ENCODE peak calls at places on chromosomes 13 and 19, in six cellular contexts. One of them, this sample, is unnamed.

GRCh38 chr13:33686772-33687480 is 131.0 kb upstream of the RFC3 start:
- DNase-seq in fibroblast of lung: no peak
- DNase-seq in right lobe of liver: no peak
- DNase-seq in upper lobe of right lung: no peak
- DNase-seq in thoracic aorta: no peak
- DNase-seq in left ventricle myocardium inferior: no peak
- DNase-seq in this sample: no peak

GRCh38 chr13:111387945-111388600 is 67.6 kb downstream of the TEX29 start:
- DNase-seq in right lobe of liver: no peak
- DNase-seq in fibroblast of lung: no peak
- DNase-seq in left ventricle myocardium inferior: no peak
- DNase-seq in upper lobe of right lung: no peak
- DNase-seq in thoracic aorta: no peak
- DNase-seq in this sample: no peak

GRCh38 chr19:46924874-46925547 is 64.2 kb downstream of the ARHGAP35 start:
- DNase-seq in thoracic aorta: no peak
- DNase-seq in left ventricle myocardium inferior: no peak
- DNase-seq in right lobe of liver: no peak
- DNase-seq in fibroblast of lung: no peak
- DNase-seq in upper lobe of right lung: no peak
- DNase-seq in this sample: no peak

GRCh38 chr13:108448891-108449290 is 179.4 kb downstream of the TNFSF13B start:
- DNase-seq in fibroblast of lung: no peak
- DNase-seq in upper lobe of right lung: no peak
- DNase-seq in right lobe of liver: no peak
- DNase-seq in left ventricle myocardium inferior: no peak
- DNase-seq in thoracic aorta: no peak
- DNase-seq in this sample: no peak

GRCh38 chr19:27851543-27852060 is 1361.3 kb downstream of the UQCRFS1 start:
- DNase-seq in left ventricle myocardium inferior: no peak
- DNase-seq in right lobe of liver: no peak
- DNase-seq in fibroblast of lung: no peak
- DNase-seq in thoracic aorta: no peak
- DNase-seq in upper lobe of right lung: no peak
- DNase-seq in this sample: no peak

GRCh38 chr19:41682437-41682836 is 5.6 kb downstream of the CEACAM7 start:
- DNase-seq in upper lobe of right lung: no peak
- DNase-seq in thoracic aorta: no peak
- DNase-seq in right lobe of liver: no peak
- DNase-seq in left ventricle myocardium inferior: no peak
- DNase-seq in fibroblast of lung: no peak
- DNase-seq in this sample: peak; percentile 78

GRCh38 chr13:77370888-77371287 is 44.0 kb upstream of the MYCBP2 start:
- DNase-seq in right lobe of liver: no peak
- DNase-seq in left ventricle myocardium inferior: no peak
- DNase-seq in fibroblast of lung: no peak
- DNase-seq in upper lobe of right lung: no peak
- DNase-seq in thoracic aorta: no peak
- DNase-seq in this sample: no peak

GRCh38 chr13:20142927-20143480 is 17.8 kb downstream of the GJA3 start:
- DNase-seq in right lobe of liver: no peak
- DNase-seq in fibroblast of lung: no peak
- DNase-seq in left ventricle myocardium inferior: no peak
- DNase-seq in upper lobe of right lung: no peak
- DNase-seq in thoracic aorta: no peak
- DNase-seq in this sample: no peak

GRCh38 chr13:75771818-75772217 is 135.7 kb downstream of the LMO7 start:
- DNase-seq in right lobe of liver: no peak
- DNase-seq in upper lobe of right lung: no peak
- DNase-seq in left ventricle myocardium inferior: no peak
- DNase-seq in fibroblast of lung: peak; percentile 93
- DNase-seq in thoracic aorta: no peak
- DNase-seq in this sample: no peak

GRCh38 chr13:48978942-48979601 is 3.4 kb downstream of the FNDC3A start:
- DNase-seq in right lobe of liver: no peak
- DNase-seq in upper lobe of right lung: no peak
- DNase-seq in left ventricle myocardium inferior: no peak
- DNase-seq in fibroblast of lung: peak; percentile 27
- DNase-seq in thoracic aorta: no peak
- DNase-seq in this sample: no peak

GRCh38 chr19:41364546-41365391 is 820 bp upstream of the B9D2 start:
- DNase-seq in left ventricle myocardium inferior: no peak
- DNase-seq in thoracic aorta: no peak
- DNase-seq in right lobe of liver: no peak
- DNase-seq in fibroblast of lung: no peak
- DNase-seq in upper lobe of right lung: no peak
- DNase-seq in this sample: peak; percentile 29

GRCh38 chr19:16615788-16616187 is 12.2 kb downstream of the MED26 start:
- DNase-seq in fibroblast of lung: no peak
- DNase-seq in left ventricle myocardium inferior: no peak
- DNase-seq in right lobe of liver: no peak
- DNase-seq in upper lobe of right lung: no peak
- DNase-seq in thoracic aorta: no peak
- DNase-seq in this sample: no peak

GRCh38 chr13:111898956-111899713 is 167.8 kb upstream of the SOX1 start:
- DNase-seq in left ventricle myocardium inferior: no peak
- DNase-seq in upper lobe of right lung: no peak
- DNase-seq in fibroblast of lung: no peak
- DNase-seq in thoracic aorta: no peak
- DNase-seq in right lobe of liver: no peak
- DNase-seq in this sample: no peak

GRCh38 chr19:29851769-29852521 is 40.2 kb downstream of the CCNE1 start:
- DNase-seq in right lobe of liver: peak; percentile 7
- DNase-seq in upper lobe of right lung: peak; percentile 2
- DNase-seq in thoracic aorta: no peak
- DNase-seq in left ventricle myocardium inferior: no peak
- DNase-seq in fibroblast of lung: no peak
- DNase-seq in this sample: no peak

GRCh38 chr19:53958168-53958571 is 4.6 kb upstream of the CACNG8 start:
- DNase-seq in left ventricle myocardium inferior: no peak
- DNase-seq in thoracic aorta: no peak
- DNase-seq in right lobe of liver: no peak
- DNase-seq in upper lobe of right lung: peak; percentile 49
- DNase-seq in fibroblast of lung: no peak
- DNase-seq in this sample: no peak

GRCh38 chr19:58317481-58318072 is 9.2 kb upstream of the ZSCAN22 start:
- DNase-seq in thoracic aorta: no peak
- DNase-seq in upper lobe of right lung: no peak
- DNase-seq in fibroblast of lung: peak; percentile 47
- DNase-seq in left ventricle myocardium inferior: no peak
- DNase-seq in right lobe of liver: no peak
- DNase-seq in this sample: no peak

GRCh38 chr13:46520188-46520587 is 32.8 kb upstream of the LRCH1 start:
- DNase-seq in right lobe of liver: no peak
- DNase-seq in upper lobe of right lung: no peak
- DNase-seq in fibroblast of lung: no peak
- DNase-seq in left ventricle myocardium inferior: no peak
- DNase-seq in thoracic aorta: no peak
- DNase-seq in this sample: no peak

GRCh38 chr13:60407095-60407494 is 10.1 kb downstream of the TDRD3 start:
- DNase-seq in upper lobe of right lung: no peak
- DNase-seq in fibroblast of lung: no peak
- DNase-seq in left ventricle myocardium inferior: no peak
- DNase-seq in thoracic aorta: no peak
- DNase-seq in right lobe of liver: no peak
- DNase-seq in this sample: no peak

GRCh38 chr19:38682195-38682867 is 34.9 kb downstream of the ACTN4 start:
- DNase-seq in right lobe of liver: no peak
- DNase-seq in upper lobe of right lung: no peak
- DNase-seq in left ventricle myocardium inferior: no peak
- DNase-seq in fibroblast of lung: no peak
- DNase-seq in thoracic aorta: no peak
- DNase-seq in this sample: no peak
- H3K4me1 ChIP-seq in right lobe of liver: peaks cover 4% of the 10 kb centered on the region
- H3K4me1 ChIP-seq in upper lobe of right lung: peaks cover 97% of the 10 kb centered on the region
- H3K4me1 ChIP-seq in left ventricle myocardium inferior: peaks cover 100% of the 10 kb centered on the region
- H3K4me1 ChIP-seq in fibroblast of lung: peaks cover 47% of the 10 kb centered on the region
- H3K4me1 ChIP-seq in thoracic aorta: peaks cover 98% of the 10 kb centered on the region
- H3K4me1 ChIP-seq in this sample: peaks cover 97% of the 10 kb centered on the region

GRCh38 chr19:6739884-6740588 is 556 bp downstream of the TRIP10 start:
- DNase-seq in left ventricle myocardium inferior: peak; percentile 57
- DNase-seq in fibroblast of lung: no peak
- DNase-seq in right lobe of liver: peak; percentile 75
- DNase-seq in thoracic aorta: no peak
- DNase-seq in upper lobe of right lung: peak; percentile 70
- DNase-seq in this sample: peak; percentile 65
- H3K4me3 ChIP-seq in left ventricle myocardium inferior: peak overlapping the region; percentile 93
- H3K4me3 ChIP-seq in fibroblast of lung: peak overlapping the region; percentile 68
- H3K4me3 ChIP-seq in right lobe of liver: peak overlapping the region; percentile 72
- H3K4me3 ChIP-seq in thoracic aorta: peak overlapping the region; percentile 88
- H3K4me3 ChIP-seq in upper lobe of right lung: peak overlapping the region; percentile 91
- H3K4me3 ChIP-seq in this sample: peak overlapping the region; percentile 69

DNA sequence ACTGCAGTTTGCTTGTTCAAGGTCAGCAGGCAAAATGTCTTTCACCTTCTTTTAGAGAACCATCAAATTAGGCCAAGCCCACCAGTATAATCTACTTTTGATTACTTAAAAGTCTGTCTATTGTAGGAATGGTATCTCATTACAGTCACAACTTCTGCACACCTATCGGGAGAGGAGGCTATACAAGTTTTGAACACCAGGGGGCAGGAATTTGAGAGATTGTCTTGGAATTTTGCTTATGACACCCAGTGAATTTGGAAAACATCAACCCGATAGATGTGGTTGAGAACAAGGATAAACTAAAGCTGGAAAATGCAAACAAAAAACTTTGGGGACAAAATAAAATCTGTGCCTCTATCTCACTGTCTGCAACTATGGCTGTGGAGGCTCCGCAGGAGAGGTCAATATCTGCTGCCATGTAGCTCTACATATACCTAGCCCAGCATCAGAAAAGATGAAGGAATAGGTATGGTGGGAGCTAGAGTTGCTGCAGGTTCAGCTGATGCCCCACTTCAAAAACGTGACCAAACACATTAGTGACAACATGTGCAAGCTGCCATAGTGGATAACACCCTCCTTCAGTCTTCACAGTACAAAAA is 1299.2 kb upstream of the SPRY2 start:
- DNase-seq in fibroblast of lung: no peak
- DNase-seq in upper lobe of right lung: no peak
- DNase-seq in thoracic aorta: no peak
- DNase-seq in right lobe of liver: no peak
- DNase-seq in left ventricle myocardium inferior: no peak
- DNase-seq in this sample: no peak
- TF ChIP-seq CTCF in fibroblast of lung: no peak
- TF ChIP-seq CTCF in upper lobe of right lung: peak; percentile 39
- TF ChIP-seq CTCF in thoracic aorta: no peak
- TF ChIP-seq CTCF in right lobe of liver: peak; percentile 60
- TF ChIP-seq CTCF in left ventricle myocardium inferior: no peak
- TF ChIP-seq CTCF in this sample: no peak

DNA sequence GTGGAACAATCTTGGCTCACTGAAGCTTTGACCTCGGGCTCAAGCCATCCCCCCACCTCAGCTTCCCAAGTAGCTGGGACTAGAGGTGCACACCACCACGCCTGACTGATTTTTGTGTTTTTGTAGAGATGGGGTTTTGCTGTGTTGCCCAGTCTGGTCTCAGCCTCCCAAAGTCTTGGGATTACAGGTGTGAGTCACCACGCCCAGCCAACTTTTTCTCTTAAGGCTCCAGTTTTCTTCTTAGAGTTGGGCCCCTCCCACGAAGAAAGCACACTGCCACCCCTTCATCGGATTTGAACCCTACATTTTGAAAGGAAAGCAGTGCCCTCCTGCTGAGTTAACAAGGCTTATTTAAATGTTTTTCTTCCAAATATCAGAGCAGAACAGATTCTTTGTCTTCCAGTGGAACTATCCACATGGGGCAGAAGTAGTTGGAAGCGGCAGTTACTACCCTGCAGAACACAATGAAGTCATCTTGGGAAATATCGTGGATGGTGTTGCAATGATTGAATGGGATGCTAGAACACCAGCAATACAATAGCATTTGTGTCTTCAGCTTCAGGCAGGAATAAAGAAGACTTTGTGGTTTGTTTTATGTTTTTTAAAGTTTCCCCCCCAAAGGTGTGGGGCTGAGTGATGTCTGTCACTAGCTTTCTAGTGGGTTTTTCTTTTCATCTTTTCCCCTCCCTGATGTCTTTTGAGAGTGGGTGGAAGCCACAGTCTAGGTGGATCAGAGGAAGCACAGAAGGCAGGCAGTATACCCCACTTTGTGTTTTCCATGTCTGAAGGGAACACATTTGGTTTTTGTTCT is 8.9 kb downstream of the ACTN4 start:
- DNase-seq in upper lobe of right lung: no peak
- DNase-seq in thoracic aorta: no peak
- DNase-seq in fibroblast of lung: peak; percentile 62
- DNase-seq in left ventricle myocardium inferior: no peak
- DNase-seq in right lobe of liver: no peak
- DNase-seq in this sample: no peak
- H3K4me1 ChIP-seq in upper lobe of right lung: peaks cover 100% of the 10 kb centered on the region
- H3K4me1 ChIP-seq in thoracic aorta: peaks cover 95% of the 10 kb centered on the region
- H3K4me1 ChIP-seq in fibroblast of lung: peaks cover 57% of the 10 kb centered on the region
- H3K4me1 ChIP-seq in left ventricle myocardium inferior: peaks cover 100% of the 10 kb centered on the region
- H3K4me1 ChIP-seq in right lobe of liver: no peaks in the 10 kb centered on the region
- H3K4me1 ChIP-seq in this sample: peaks cover 88% of the 10 kb centered on the region

DNA sequence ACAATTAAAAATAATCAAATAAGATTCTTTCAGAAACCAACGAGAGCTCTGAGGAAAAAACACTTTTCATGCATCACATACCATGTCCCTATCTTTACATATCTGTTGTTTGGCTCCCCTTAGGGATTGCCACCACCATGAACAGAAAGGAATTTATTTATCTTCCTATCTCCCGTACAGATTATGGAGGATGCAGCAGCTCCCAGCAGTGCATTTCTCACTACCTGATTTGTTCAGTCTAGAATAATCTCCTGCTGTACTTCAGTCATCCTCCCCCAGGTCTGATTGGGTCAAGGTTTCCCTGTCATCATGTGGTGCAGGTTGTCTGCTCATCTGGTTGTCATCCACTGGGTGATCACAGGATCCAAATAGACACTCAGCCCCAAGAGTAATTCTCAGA is 451.3 kb downstream of the OXGR1 start:
- DNase-seq in right lobe of liver: no peak
- DNase-seq in left ventricle myocardium inferior: no peak
- DNase-seq in upper lobe of right lung: no peak
- DNase-seq in fibroblast of lung: no peak
- DNase-seq in thoracic aorta: no peak
- DNase-seq in this sample: no peak
- H3K4me3 ChIP-seq in right lobe of liver: no peak overlapping the region
- H3K4me3 ChIP-seq in left ventricle myocardium inferior: no peak overlapping the region
- H3K4me3 ChIP-seq in upper lobe of right lung: no peak overlapping the region
- H3K4me3 ChIP-seq in fibroblast of lung: no peak overlapping the region
- H3K4me3 ChIP-seq in thoracic aorta: no peak overlapping the region
- H3K4me3 ChIP-seq in this sample: no peak overlapping the region

DNA sequence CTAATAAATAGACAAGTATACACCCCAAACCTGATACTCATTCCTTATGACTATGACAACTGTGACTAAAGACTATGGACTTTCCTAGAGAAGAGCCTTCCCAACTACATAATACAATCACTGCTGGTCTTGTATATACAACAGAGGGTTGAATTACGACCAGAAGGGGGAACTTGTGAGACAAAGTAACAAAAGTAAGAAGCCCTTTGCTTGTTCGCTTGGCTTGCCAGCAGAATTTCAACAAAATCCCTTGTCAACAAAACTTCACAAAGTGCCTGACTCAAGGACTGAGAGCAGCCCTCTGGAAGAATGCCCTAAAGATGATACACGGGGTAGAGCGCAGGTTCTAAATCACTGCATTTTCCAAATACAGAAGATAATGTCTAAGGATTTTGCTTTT is 99.4 kb downstream of the WASF3 start:
- DNase-seq in fibroblast of lung: peak; percentile 58
- DNase-seq in thoracic aorta: no peak
- DNase-seq in right lobe of liver: no peak
- DNase-seq in left ventricle myocardium inferior: no peak
- DNase-seq in upper lobe of right lung: no peak
- DNase-seq in this sample: no peak
- TF ChIP-seq CTCF in fibroblast of lung: peak; percentile 31
- TF ChIP-seq CTCF in thoracic aorta: no peak
- TF ChIP-seq CTCF in right lobe of liver: no peak
- TF ChIP-seq CTCF in left ventricle myocardium inferior: peak; percentile 42
- TF ChIP-seq CTCF in upper lobe of right lung: no peak
- TF ChIP-seq CTCF in this sample: no peak

GRCh38 chr13:44398606-44399005 is 25.0 kb downstream of the SERP2 start:
- DNase-seq in thoracic aorta: no peak
- DNase-seq in right lobe of liver: no peak
- DNase-seq in left ventricle myocardium inferior: no peak
- DNase-seq in upper lobe of right lung: no peak
- DNase-seq in fibroblast of lung: no peak
- DNase-seq in this sample: no peak
- H3K4me1 ChIP-seq in thoracic aorta: peaks cover 5% of the 10 kb centered on the region
- H3K4me1 ChIP-seq in right lobe of liver: no peaks in the 10 kb centered on the region
- H3K4me1 ChIP-seq in left ventricle myocardium inferior: peaks cover 16% of the 10 kb centered on the region
- H3K4me1 ChIP-seq in upper lobe of right lung: peaks cover 2% of the 10 kb centered on the region
- H3K4me1 ChIP-seq in fibroblast of lung: no peaks in the 10 kb centered on the region
- H3K4me1 ChIP-seq in this sample: peaks cover 6% of the 10 kb centered on the region